ENCODE peak calls at places on chromosomes 16 and 17, in nine cellular contexts. One of them, this sample, is unnamed. For H3K4me1, the result is how much of the 10 kb centered on the place peaks cover.

GRCh38 chr17:73592531-73592961 is 51.7 kb downstream of the SDK2 start:
- DNase-seq in colonic mucosa: no peak
- DNase-seq in cardiac muscle cell: no peak
- DNase-seq in heart left ventricle: no peak
- DNase-seq in fibroblast of lung: no peak
- DNase-seq in A673: no peak
- DNase-seq in CD8-positive, alpha-beta T cell: peak
- DNase-seq in spleen: peak
- DNase-seq in heart right ventricle: no peak
- DNase-seq in this sample: no peak

GRCh38 chr16:85380002-85380395 is 233.1 kb upstream of the GSE1 start:
- DNase-seq in colonic mucosa: no peak
- DNase-seq in cardiac muscle cell: no peak
- DNase-seq in heart left ventricle: no peak
- DNase-seq in fibroblast of lung: no peak
- DNase-seq in A673: no peak
- DNase-seq in CD8-positive, alpha-beta T cell: no peak
- DNase-seq in spleen: no peak
- DNase-seq in heart right ventricle: no peak
- DNase-seq in this sample: no peak

GRCh38 chr17:83110755-83111154 is 31.3 kb downstream of the METRNL start:
- DNase-seq in colonic mucosa: no peak
- DNase-seq in cardiac muscle cell: no peak
- DNase-seq in heart left ventricle: peak
- DNase-seq in fibroblast of lung: no peak
- DNase-seq in A673: no peak
- DNase-seq in CD8-positive, alpha-beta T cell: peak
- DNase-seq in spleen: no peak
- DNase-seq in heart right ventricle: no peak
- DNase-seq in this sample: no peak

GRCh38 chr17:68961204-68961893 is 6.2 kb upstream of the ABCA8 start:
- DNase-seq in colonic mucosa: no peak
- DNase-seq in cardiac muscle cell: no peak
- DNase-seq in heart left ventricle: peak
- DNase-seq in fibroblast of lung: no peak
- DNase-seq in A673: no peak
- DNase-seq in CD8-positive, alpha-beta T cell: no peak
- DNase-seq in spleen: no peak
- DNase-seq in heart right ventricle: peak
- DNase-seq in this sample: no peak

GRCh38 chr16:9047689-9048301 is 43.6 kb upstream of the HAPSTR1 start:
- DNase-seq in colonic mucosa: peak
- DNase-seq in cardiac muscle cell: peak
- DNase-seq in heart left ventricle: peak
- DNase-seq in fibroblast of lung: peak
- DNase-seq in A673: peak
- DNase-seq in CD8-positive, alpha-beta T cell: no peak
- DNase-seq in spleen: peak
- DNase-seq in heart right ventricle: peak
- DNase-seq in this sample: peak

GRCh38 chr17:45949755-45950320 is 49.2 kb upstream of the STH start:
- DNase-seq in colonic mucosa: no peak
- DNase-seq in cardiac muscle cell: no peak
- DNase-seq in heart left ventricle: no peak
- DNase-seq in fibroblast of lung: no peak
- DNase-seq in A673: no peak
- DNase-seq in CD8-positive, alpha-beta T cell: no peak
- DNase-seq in spleen: no peak
- DNase-seq in heart right ventricle: no peak
- DNase-seq in this sample: no peak

GRCh38 chr17:40547079-40547784 is 18.0 kb downstream of the CCR7 start:
- DNase-seq in colonic mucosa: no peak
- DNase-seq in cardiac muscle cell: no peak
- DNase-seq in heart left ventricle: no peak
- DNase-seq in fibroblast of lung: no peak
- DNase-seq in A673: no peak
- DNase-seq in CD8-positive, alpha-beta T cell: peak
- DNase-seq in spleen: peak
- DNase-seq in heart right ventricle: no peak
- DNase-seq in this sample: no peak

GRCh38 chr16:78684040-78684611 is 584.7 kb downstream of the WWOX start:
- DNase-seq in colonic mucosa: peak
- DNase-seq in cardiac muscle cell: no peak
- DNase-seq in heart left ventricle: peak
- DNase-seq in fibroblast of lung: peak
- DNase-seq in A673: peak
- DNase-seq in CD8-positive, alpha-beta T cell: no peak
- DNase-seq in spleen: no peak
- DNase-seq in heart right ventricle: peak
- DNase-seq in this sample: peak

GRCh38 chr16:62225675-62226074 is 189.4 kb upstream of the CDH8 start:
- DNase-seq in colonic mucosa: peak
- DNase-seq in cardiac muscle cell: peak
- DNase-seq in heart left ventricle: peak
- DNase-seq in fibroblast of lung: peak
- DNase-seq in A673: peak
- DNase-seq in CD8-positive, alpha-beta T cell: no peak
- DNase-seq in spleen: no peak
- DNase-seq in heart right ventricle: peak
- DNase-seq in this sample: peak

GRCh38 chr16:4217246-4218131 is 24.4 kb downstream of the SRL start:
- DNase-seq in colonic mucosa: peak
- DNase-seq in cardiac muscle cell: peak
- DNase-seq in heart left ventricle: peak
- DNase-seq in fibroblast of lung: no peak
- DNase-seq in A673: peak
- DNase-seq in CD8-positive, alpha-beta T cell: no peak
- DNase-seq in spleen: no peak
- DNase-seq in heart right ventricle: peak
- DNase-seq in this sample: peak

GRCh38 chr16:25009822-25010221 is 5.3 kb downstream of the ARHGAP17 start:
- DNase-seq in colonic mucosa: no peak
- DNase-seq in cardiac muscle cell: no peak
- DNase-seq in heart left ventricle: peak
- DNase-seq in fibroblast of lung: peak
- DNase-seq in A673: peak
- DNase-seq in CD8-positive, alpha-beta T cell: no peak
- DNase-seq in spleen: no peak
- DNase-seq in heart right ventricle: peak
- DNase-seq in this sample: no peak

GRCh38 chr17:72332367-72332766 is 211.5 kb downstream of the SOX9 start:
- DNase-seq in colonic mucosa: no peak
- DNase-seq in cardiac muscle cell: no peak
- DNase-seq in heart left ventricle: no peak
- DNase-seq in fibroblast of lung: no peak
- DNase-seq in A673: no peak
- DNase-seq in CD8-positive, alpha-beta T cell: no peak
- DNase-seq in spleen: no peak
- DNase-seq in heart right ventricle: no peak
- DNase-seq in this sample: no peak

GRCh38 chr17:40018211-40019121 is 3.2 kb downstream of the CSF3 start:
- DNase-seq in colonic mucosa: no peak
- DNase-seq in cardiac muscle cell: peak
- DNase-seq in heart left ventricle: peak
- DNase-seq in fibroblast of lung: peak
- DNase-seq in A673: no peak
- DNase-seq in CD8-positive, alpha-beta T cell: no peak
- DNase-seq in spleen: no peak
- DNase-seq in heart right ventricle: peak
- DNase-seq in this sample: no peak

GRCh38 chr16:964696-965395 is 5.9 kb downstream of the LMF1 start:
- DNase-seq in colonic mucosa: peak
- DNase-seq in cardiac muscle cell: no peak
- DNase-seq in heart left ventricle: no peak
- DNase-seq in fibroblast of lung: peak
- DNase-seq in A673: no peak
- DNase-seq in CD8-positive, alpha-beta T cell: peak
- DNase-seq in spleen: peak
- DNase-seq in heart right ventricle: no peak
- DNase-seq in this sample: no peak

GRCh38 chr16:80804061-80804450 is 342 bp downstream of the CDYL2 start:
- DNase-seq in colonic mucosa: peak
- DNase-seq in cardiac muscle cell: peak
- DNase-seq in heart left ventricle: peak
- DNase-seq in fibroblast of lung: peak
- DNase-seq in A673: peak
- DNase-seq in CD8-positive, alpha-beta T cell: peak
- DNase-seq in spleen: peak
- DNase-seq in heart right ventricle: peak
- DNase-seq in this sample: no peak

GRCh38 chr16:26371349-26371869 is 679.6 kb downstream of the HS3ST4 start:
- DNase-seq in colonic mucosa: no peak
- DNase-seq in cardiac muscle cell: no peak
- DNase-seq in heart left ventricle: no peak
- DNase-seq in fibroblast of lung: no peak
- DNase-seq in A673: no peak
- DNase-seq in CD8-positive, alpha-beta T cell: no peak
- DNase-seq in spleen: no peak
- DNase-seq in heart right ventricle: no peak
- DNase-seq in this sample: no peak
- H3K4me3 ChIP-seq in colonic mucosa: no peak
- H3K4me3 ChIP-seq in cardiac muscle cell: no peak
- H3K4me3 ChIP-seq in heart left ventricle: no peak
- H3K4me3 ChIP-seq in fibroblast of lung: no peak
- H3K4me3 ChIP-seq in A673: no peak
- H3K4me3 ChIP-seq in CD8-positive, alpha-beta T cell: no peak
- H3K4me3 ChIP-seq in spleen: no peak
- H3K4me3 ChIP-seq in heart right ventricle: no peak
- H3K4me3 ChIP-seq in this sample: no peak

DNA sequence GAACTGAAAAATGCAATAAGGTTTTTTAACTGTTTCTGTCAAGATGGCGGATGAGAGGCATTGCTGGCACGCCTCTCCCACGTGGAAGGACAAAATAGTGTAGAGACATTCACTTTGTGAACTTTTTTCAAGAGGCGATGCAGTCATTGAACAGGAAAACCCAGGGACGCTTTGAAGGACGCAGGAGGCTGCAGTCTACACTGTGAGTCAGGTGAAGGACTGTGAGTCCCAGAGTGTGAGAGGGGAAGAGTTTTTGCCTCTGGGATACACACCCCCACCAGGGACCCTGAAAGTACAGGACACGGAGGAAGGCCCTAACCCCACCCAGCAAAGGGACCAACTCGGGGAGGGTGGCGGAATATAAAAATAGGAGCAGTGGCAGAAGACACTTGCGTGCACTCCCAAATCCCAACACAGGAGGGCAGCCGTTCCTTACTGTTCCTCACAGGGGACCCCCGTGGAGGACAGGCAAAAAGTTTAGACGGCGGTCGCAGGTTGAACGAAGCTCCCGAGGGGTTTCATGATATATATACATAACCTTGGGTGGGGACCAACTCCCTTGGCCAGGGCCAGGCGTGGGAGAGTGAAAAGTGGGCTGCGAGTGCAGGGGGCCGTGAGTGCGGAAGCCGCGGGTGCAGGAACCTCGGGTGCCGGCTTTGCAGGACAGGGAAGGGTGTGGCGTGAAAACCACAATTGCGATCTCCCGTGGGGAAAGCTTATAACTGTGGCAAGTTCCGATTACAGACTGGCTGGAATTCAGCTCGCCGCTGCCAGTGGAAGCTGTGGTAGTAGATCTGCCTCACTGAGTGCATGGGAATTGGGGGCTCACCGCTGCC is 82.0 kb upstream of the ALOX12 start:
- DNase-seq in colonic mucosa: peak
- DNase-seq in cardiac muscle cell: peak
- DNase-seq in heart left ventricle: peak
- DNase-seq in fibroblast of lung: peak
- DNase-seq in A673: peak
- DNase-seq in CD8-positive, alpha-beta T cell: peak
- DNase-seq in spleen: peak
- DNase-seq in heart right ventricle: peak
- DNase-seq in this sample: peak
- TF ChIP-seq CTCF in colonic mucosa: peak
- TF ChIP-seq CTCF in cardiac muscle cell: peak
- TF ChIP-seq CTCF in heart left ventricle: peak
- TF ChIP-seq CTCF in fibroblast of lung: peak
- TF ChIP-seq CTCF in A673: peak
- TF ChIP-seq CTCF in CD8-positive, alpha-beta T cell: peak
- TF ChIP-seq CTCF in spleen: peak
- TF ChIP-seq CTCF in heart right ventricle: peak
- TF ChIP-seq CTCF in this sample: peak

DNA sequence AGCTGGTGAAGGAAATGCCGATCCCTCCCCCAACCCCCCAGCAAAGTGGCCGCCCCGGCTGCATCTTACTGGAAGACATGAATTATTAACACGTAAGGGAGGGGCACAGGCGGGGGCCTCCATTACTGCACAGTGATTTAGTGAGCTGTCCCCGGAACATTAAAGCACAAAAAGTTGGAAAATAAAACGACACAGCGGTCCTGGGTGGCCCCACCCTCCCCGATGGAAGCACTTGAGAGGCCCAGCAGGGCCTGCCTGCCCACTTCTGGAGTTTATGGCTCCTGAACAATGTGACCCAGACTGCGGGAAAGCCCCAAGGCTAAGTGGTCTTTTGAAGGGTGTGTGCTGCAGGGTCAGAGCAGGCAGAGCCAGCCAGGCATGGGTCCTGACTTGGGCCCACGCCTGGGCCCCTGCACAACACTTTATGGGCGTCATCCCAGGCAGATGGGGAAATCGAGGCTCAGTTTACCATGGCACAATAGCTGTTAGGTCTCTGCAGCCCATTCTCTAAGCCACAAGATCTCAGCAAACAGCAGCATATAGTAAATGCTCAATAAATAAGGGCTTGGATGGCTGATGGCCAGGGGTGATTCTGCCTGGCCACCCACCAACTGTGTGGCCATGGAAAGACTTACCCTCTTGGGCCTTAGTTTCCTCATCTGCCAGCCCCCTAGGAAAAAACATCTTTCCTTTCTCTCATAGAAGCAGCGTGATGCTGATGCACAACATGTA is 22.8 kb downstream of the CCDC102A start:
- DNase-seq in colonic mucosa: peak
- DNase-seq in cardiac muscle cell: peak
- DNase-seq in heart left ventricle: no peak
- DNase-seq in fibroblast of lung: no peak
- DNase-seq in A673: peak
- DNase-seq in CD8-positive, alpha-beta T cell: no peak
- DNase-seq in spleen: no peak
- DNase-seq in heart right ventricle: no peak
- DNase-seq in this sample: no peak
- H3K4me1 ChIP-seq in colonic mucosa: under half
- H3K4me1 ChIP-seq in cardiac muscle cell: half or more
- H3K4me1 ChIP-seq in heart left ventricle: under half
- H3K4me1 ChIP-seq in fibroblast of lung: under half
- H3K4me1 ChIP-seq in A673: under half
- H3K4me1 ChIP-seq in CD8-positive, alpha-beta T cell: under half
- H3K4me1 ChIP-seq in spleen: under half
- H3K4me1 ChIP-seq in heart right ventricle: under half
- H3K4me1 ChIP-seq in this sample: under half

DNA sequence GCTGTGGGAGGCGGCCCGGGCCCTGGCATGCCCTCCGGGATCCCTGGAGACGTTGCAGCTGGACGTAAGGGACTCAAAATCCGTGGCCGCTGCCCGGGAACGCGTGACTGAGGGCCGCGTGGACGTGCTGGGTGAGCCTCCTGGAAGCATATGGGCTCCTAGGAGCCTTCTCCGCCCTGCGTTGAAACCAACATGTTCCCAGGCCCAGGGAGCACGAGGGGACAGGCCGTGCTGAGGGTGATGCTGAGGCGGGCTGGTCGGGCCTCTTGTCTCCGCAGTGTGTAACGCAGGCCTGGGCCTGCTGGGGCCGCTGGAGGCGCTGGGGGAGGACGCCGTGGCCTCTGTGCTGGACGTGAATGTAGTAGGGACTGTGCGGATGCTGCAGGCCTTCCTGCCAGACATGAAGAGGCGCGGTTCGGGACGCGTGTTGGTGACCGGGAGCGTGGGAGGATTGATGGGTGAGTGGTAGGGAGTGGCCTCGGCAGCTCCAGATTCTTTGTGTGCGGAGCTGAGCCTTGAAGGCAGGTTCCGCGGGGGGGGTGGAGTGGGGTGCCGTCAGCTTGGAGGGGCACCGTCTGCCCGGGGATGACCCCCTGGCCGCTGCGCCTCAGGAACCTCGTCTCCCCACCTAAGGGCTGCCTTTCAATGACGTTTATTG is 567 bp downstream of the HSD17B1 start:
- DNase-seq in colonic mucosa: no peak
- DNase-seq in cardiac muscle cell: no peak
- DNase-seq in heart left ventricle: no peak
- DNase-seq in fibroblast of lung: peak
- DNase-seq in A673: no peak
- DNase-seq in CD8-positive, alpha-beta T cell: no peak
- DNase-seq in spleen: peak
- DNase-seq in heart right ventricle: peak
- DNase-seq in this sample: no peak
- H3K4me3 ChIP-seq in colonic mucosa: no peak
- H3K4me3 ChIP-seq in cardiac muscle cell: no peak
- H3K4me3 ChIP-seq in heart left ventricle: peak
- H3K4me3 ChIP-seq in fibroblast of lung: no peak
- H3K4me3 ChIP-seq in A673: peak
- H3K4me3 ChIP-seq in CD8-positive, alpha-beta T cell: no peak
- H3K4me3 ChIP-seq in spleen: peak
- H3K4me3 ChIP-seq in heart right ventricle: peak
- H3K4me3 ChIP-seq in this sample: peak